ENCODE peak calls at places on chromosomes 12 and 14, in five cellular contexts. X, F, C, L and W are unnamed samples. For H3K27me3, the result is how much of the 10 kb centered on the place peaks cover.

GRCh38 chr12:117047810-117048584 is 51.2 kb downstream of the TESC start:
- DNase-seq in X (no peak), F (peak), C (no peak), L (no peak), W (peak)

GRCh38 chr14:55019968-55020554 is 6.8 kb downstream of the WDHD1 start:
- DNase-seq in X (no peak), F (no peak), C (no peak), L (no peak), W (no peak)

GRCh38 chr14:82806016-82806415 is 1272.4 kb upstream of the SEL1L start:
- DNase-seq in X (no peak), F (no peak), C (no peak), L (no peak), W (no peak)

GRCh38 chr12:57549909-57550627 is at the start of gene KIF5A:
- DNase-seq in X (peak), F (peak), C (peak), L (peak), W (peak)

GRCh38 chr12:57603323-57603722 is 1.3 kb upstream of the DTX3 start:
- DNase-seq in X (no peak), F (no peak), C (no peak), L (no peak), W (no peak)

GRCh38 chr12:78220811-78221210 is 390.1 kb downstream of the NAV3 start:
- DNase-seq in X (no peak), F (no peak), C (no peak), L (no peak), W (no peak)

GRCh38 chr12:120836119-120836684 is 68.0 kb downstream of the SPPL3 start:
- DNase-seq in X (no peak), F (no peak), C (peak), L (no peak), W (no peak)

GRCh38 chr14:103386632-103387329 is 1.6 kb downstream of the MARK3 start:
- DNase-seq in X (no peak), F (peak), C (no peak), L (no peak), W (no peak)

GRCh38 chr14:30906752-30907658 is 32.6 kb downstream of the COCH start:
- DNase-seq in X (no peak), F (peak), C (no peak), L (no peak), W (no peak)

GRCh38 chr12:90027889-90028570 is 319.4 kb upstream of the ATP2B1 start:
- DNase-seq in X (no peak), F (no peak), C (no peak), L (no peak), W (no peak)

GRCh38 chr14:101120636-101121398 is 217.3 kb upstream of the RTL1 start:
- DNase-seq in X (peak), F (no peak), C (peak), L (peak), W (peak)

GRCh38 chr14:93538411-93538810 is 107.7 kb downstream of the UNC79 start:
- DNase-seq in X (no peak), F (no peak), C (no peak), L (no peak), W (peak)

GRCh38 chr14:22852940-22853767 is 16.8 kb downstream of the MMP14 start:
- DNase-seq in X (peak), F (peak), C (peak), L (peak), W (peak)

GRCh38 chr14:101879212-101880015 is 85.0 kb upstream of the DYNC1H1 start:
- DNase-seq in X (no peak), F (no peak), C (no peak), L (no peak), W (no peak)

GRCh38 chr14:68649461-68650189 is 143.2 kb downstream of the ZFP36L1 start:
- DNase-seq in X (peak), F (no peak), C (no peak), L (no peak), W (peak)

GRCh38 chr14:104636131-104636530 is 31.6 kb upstream of the TMEM179 start:
- DNase-seq in X (no peak), F (no peak), C (no peak), L (no peak), W (no peak)

GRCh38 chr14:94989417-94989816 is 167.9 kb downstream of the DICER1 start:
- DNase-seq in X (no peak), F (no peak), C (no peak), L (no peak), W (no peak)

DNA sequence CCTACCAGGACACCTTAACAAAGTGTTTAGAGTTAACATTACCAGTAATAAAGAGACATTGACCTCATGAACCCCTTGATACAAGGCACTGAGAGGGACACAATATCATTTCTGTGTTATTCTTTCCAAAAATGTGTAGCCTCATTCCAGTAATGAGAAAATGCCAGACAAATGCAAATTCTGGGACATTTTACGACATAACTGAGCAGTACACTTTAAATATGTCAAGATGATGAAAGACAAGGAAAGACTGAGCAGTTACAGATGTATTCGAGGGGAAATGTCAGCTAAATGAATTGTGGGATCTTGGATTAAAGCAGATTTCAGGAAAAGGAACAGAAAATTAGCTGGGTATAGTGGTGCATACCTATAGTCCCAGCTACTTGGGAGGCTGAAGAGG is 255.6 kb downstream of the ERC1 start:
- DNase-seq in X (no peak), F (peak), C (no peak), L (no peak), W (no peak)
- H3K27me3 ChIP-seq in X (under half), F (under half), C (under half), L (under half), W (under half)

GRCh38 chr12:130713581-130713991 is 2.5 kb downstream of the RIMBP2 start:
- DNase-seq in X (peak), F (no peak), C (peak), L (no peak), W (no peak)
- H3K4me3 ChIP-seq in X (no peak), F (no peak), C (no peak), L (peak), W (no peak)

GRCh38 chr14:92516344-92516965 is 2.9 kb downstream of the RIN3 start:
- DNase-seq in X (no peak), F (no peak), C (no peak), L (no peak), W (no peak)
- H3K27me3 ChIP-seq in X (under half), F (under half), C (under half), L (under half), W (under half)

GRCh38 chr12:64086946-64087345 is 135.2 kb downstream of the KICS2 start:
- DNase-seq in X (no peak), F (no peak), C (no peak), L (no peak), W (no peak)

GRCh38 chr12:64092507-64092906 is 129.6 kb downstream of the KICS2 start:
- DNase-seq in X (no peak), F (no peak), C (no peak), L (no peak), W (no peak)

GRCh38 chr12:64090047-64090446 is 132.0 kb downstream of the KICS2 start:
- DNase-seq in X (no peak), F (no peak), C (no peak), L (no peak), W (no peak)

GRCh38 chr12:64088431-64089349 is 133.4 kb downstream of the KICS2 start:
- DNase-seq in X (no peak), F (peak), C (peak), L (no peak), W (peak)

DNA sequence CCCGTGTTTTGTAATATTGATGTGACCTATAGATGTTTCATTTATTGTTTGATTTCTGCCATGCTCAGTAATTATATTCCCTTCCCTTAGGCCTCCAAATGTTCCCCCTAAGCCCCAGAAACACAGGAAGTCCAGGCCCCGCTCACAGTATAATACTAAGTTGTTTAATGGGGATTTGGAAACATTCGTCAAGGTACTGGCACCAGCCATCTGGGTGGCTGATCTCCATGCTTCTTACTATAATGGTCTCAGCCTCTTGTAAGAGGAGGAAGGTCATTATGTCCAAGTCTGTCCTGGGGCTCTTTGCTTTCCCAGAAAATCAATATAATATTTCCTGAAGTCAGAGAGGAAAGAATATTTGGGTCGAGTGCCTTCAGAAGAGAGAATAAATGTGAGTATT is 130.9 kb downstream of the KICS2 start:
- DNase-seq in X (no peak), F (no peak), C (no peak), L (no peak), W (no peak)
- H3K4me3 ChIP-seq in X (no peak), F (no peak), C (no peak), L (no peak), W (no peak)

GRCh38 chr12:54055522-54055921 is 1.9 kb downstream of the HOXC4 start:
- DNase-seq in X (no peak), F (no peak), C (no peak), L (no peak), W (no peak)
- H3K27me3 ChIP-seq in X (under half), F (under half), C (under half), L (half or more), W (under half)

GRCh38 chr14:35121887-35122695 is at the start of the genes PPP2R3C and PRORP:
- DNase-seq in X (peak), F (peak), C (peak), L (peak), W (peak)

GRCh38 chr14:35124127-35124526 is 1.8 kb downstream of the PRORP start:
- DNase-seq in X (no peak), F (no peak), C (no peak), L (no peak), W (no peak)

GRCh38 chr14:35122696-35123387 is 490 bp downstream of the PRORP start:
- DNase-seq in X (no peak), F (peak), C (peak), L (no peak), W (no peak)

GRCh38 chr14:35121026-35121886 is 534 bp downstream of the PPP2R3C start:
- DNase-seq in X (no peak), F (no peak), C (peak), L (peak), W (peak)

DNA sequence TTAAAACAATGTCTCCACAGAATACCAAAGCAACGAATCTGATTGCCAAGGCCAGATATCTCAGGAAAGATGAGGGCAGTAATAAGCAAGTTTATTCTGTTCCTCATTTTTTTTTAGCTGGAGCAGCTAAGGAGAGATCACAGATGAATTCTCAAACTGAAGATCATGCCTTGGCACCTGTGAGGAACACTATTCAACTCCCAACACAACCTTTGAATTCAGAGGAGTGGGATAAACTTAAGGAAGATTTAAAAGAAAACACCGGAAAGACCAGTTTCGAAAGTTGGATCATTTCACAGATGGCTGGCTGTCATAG is 994 bp downstream of the PRORP start:
- DNase-seq in X (no peak), F (peak), C (no peak), L (no peak), W (no peak)
- H3K4me3 ChIP-seq in X (peak), F (peak), C (peak), L (peak), W (peak)

GRCh38 chr12:107681836-107682820 is 3.5 kb upstream of the PWP1 start:
- DNase-seq in X (no peak), F (no peak), C (no peak), L (no peak), W (no peak)
- H3K27me3 ChIP-seq in X (under half), F (under half), C (under half), L (under half), W (under half)

GRCh38 chr14:34715108-34715863 is 893 bp upstream of the CFL2 start:
- DNase-seq in X (no peak), F (no peak), C (no peak), L (no peak), W (no peak)
- H3K4me3 ChIP-seq in X (peak), F (peak), C (peak), L (peak), W (peak)

GRCh38 chr12:132618683-132619043 is at the start of gene P2RX2:
- DNase-seq in X (peak), F (no peak), C (no peak), L (no peak), W (no peak)

GRCh38 chr12:132620113-132620892 is 1.7 kb downstream of the P2RX2 start:
- DNase-seq in X (no peak), F (no peak), C (no peak), L (no peak), W (no peak)

GRCh38 chr12:132617822-132618682 is 524 bp upstream of the P2RX2 start:
- DNase-seq in X (peak), F (peak), C (no peak), L (no peak), W (no peak)

GRCh38 chr12:132620893-132621656 is 2.5 kb downstream of the P2RX2 start:
- DNase-seq in X (no peak), F (no peak), C (no peak), L (no peak), W (no peak)

DNA sequence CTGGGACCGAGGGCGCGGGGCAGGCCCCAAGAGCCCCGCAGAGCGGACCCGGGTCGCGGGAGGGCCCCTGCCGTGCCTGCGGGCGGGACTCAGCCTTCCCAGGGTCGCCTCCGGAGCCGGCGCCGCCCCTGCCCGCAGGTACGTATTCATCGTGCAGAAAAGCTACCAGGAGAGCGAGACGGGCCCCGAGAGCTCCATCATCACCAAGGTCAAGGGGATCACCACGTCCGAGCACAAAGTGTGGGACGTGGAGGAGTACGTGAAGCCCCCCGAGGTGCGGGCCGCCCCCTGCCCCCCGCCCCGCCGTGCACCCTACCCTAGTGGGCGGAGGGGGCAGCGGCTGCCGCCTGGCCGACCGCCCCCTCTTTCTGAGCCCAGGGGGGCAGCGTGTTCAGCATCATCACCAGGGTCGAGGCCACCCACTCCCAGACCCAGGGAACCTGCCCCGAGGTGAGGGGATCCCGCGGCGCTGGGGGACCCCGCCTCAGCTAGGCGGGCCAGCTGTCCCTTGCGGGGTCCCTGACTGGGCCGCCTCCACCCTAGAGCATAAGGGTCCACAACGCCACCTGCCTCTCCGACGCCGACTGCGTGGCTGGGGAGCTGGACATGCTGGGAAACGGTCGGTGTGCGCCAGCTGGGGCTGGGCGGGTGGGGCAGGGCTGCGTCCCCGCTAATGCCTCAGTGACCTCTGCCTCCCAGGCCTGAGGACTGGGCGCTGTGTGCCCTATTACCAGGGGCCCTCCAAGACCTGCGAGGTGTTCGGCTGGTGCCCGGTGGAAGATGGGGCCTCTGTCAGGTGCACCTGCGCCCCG is 931 bp downstream of the P2RX2 start:
- DNase-seq in X (peak), F (no peak), C (no peak), L (no peak), W (no peak)
- H3K27me3 ChIP-seq in X (under half), F (under half), C (under half), L (under half), W (under half)

GRCh38 chr12:5060958-5061357 is 17.3 kb downstream of the KCNA5 start:
- DNase-seq in X (no peak), F (no peak), C (no peak), L (no peak), W (no peak)
- H3K4me3 ChIP-seq in X (no peak), F (no peak), C (no peak), L (no peak), W (no peak)